ENCODE peak calls at places on chromosomes 13 and 19, in nine cellular contexts. Q is ascending aorta; P is pancreas; H is colonic mucosa; R is CD4-positive, alpha-beta memory T cell; I is left lung; W is psoas muscle; S is tibial artery; T is upper lobe of left lung. K is an unnamed sample.

GRCh38 chr13:103288114-103288513 is 221.9 kb upstream of the SLC10A2 start:
- DNase-seq in Q (no peak), P (no peak), H (no peak), R (no peak), I (no peak), W (no peak), S (no peak), T (no peak), K (no peak)

GRCh38 chr13:93413972-93414717 is 187.5 kb downstream of the GPC6 start:
- DNase-seq in Q (no peak), P (no peak), H (no peak), R (no peak), I (no peak), W (no peak), S (no peak), T (no peak), K (no peak)

GRCh38 chr19:36051236-36051635 is 2.8 kb downstream of the THAP8 start:
- DNase-seq in Q (no peak), P (no peak), H (no peak), R (no peak), I (no peak), W (no peak), S (no peak), T (no peak), K (no peak)

GRCh38 chr19:3605361-3605760 is 1.3 kb downstream of the TBXA2R start:
- DNase-seq in Q (no peak), P (no peak), H (no peak), R (no peak), I (no peak), W (no peak), S (no peak), T (no peak), K (no peak)

GRCh38 chr19:48696353-48697010 is 711 bp downstream of the FUT2 start:
- DNase-seq in Q (no peak), P (no peak), H (peak; percentile 46), R (no peak), I (no peak), W (no peak), S (no peak), T (no peak), K (no peak)

GRCh38 chr13:106496072-106496997 is 39.1 kb downstream of the EFNB2 start:
- DNase-seq in Q (no peak), P (no peak), H (no peak), R (no peak), I (no peak), W (no peak), S (no peak), T (no peak), K (no peak)

GRCh38 chr19:392375-392970 is 16.5 kb downstream of the C2CD4C start:
- DNase-seq in Q (no peak), P (no peak), H (no peak), R (no peak), I (no peak), W (no peak), S (no peak), T (peak; percentile 22), K (no peak)

GRCh38 chr19:33905937-33906577 is 109.4 kb downstream of the KCTD15 start:
- DNase-seq in Q (no peak), P (peak; percentile 89), H (peak; percentile 85), R (no peak), I (peak; percentile 88), W (peak; percentile 75), S (peak; percentile 34), T (peak; percentile 82), K (no peak)

GRCh38 chr19:58546131-58546530 is 2.3 kb downstream of the TRIM28 start:
- DNase-seq in Q (no peak), P (no peak), H (no peak), R (no peak), I (no peak), W (no peak), S (no peak), T (no peak), K (no peak)

GRCh38 chr13:100110269-100110668 is 21.4 kb downstream of the PCCA start:
- DNase-seq in Q (no peak), P (no peak), H (no peak), R (no peak), I (no peak), W (no peak), S (no peak), T (no peak), K (no peak)

GRCh38 chr19:46605356-46605821 is 4.3 kb downstream of the CALM3 start:
- DNase-seq in Q (no peak), P (no peak), H (no peak), R (no peak), I (no peak), W (no peak), S (no peak), T (no peak), K (no peak)

GRCh38 chr19:46603195-46603637 is 2.1 kb downstream of the CALM3 start:
- DNase-seq in Q (no peak), P (peak; percentile 85), H (peak; percentile 85), R (no peak), I (no peak), W (no peak), S (no peak), T (no peak), K (no peak)

GRCh38 chr19:46602392-46603194 is 1.5 kb downstream of the CALM3 start:
- DNase-seq in Q (no peak), P (no peak), H (no peak), R (no peak), I (no peak), W (no peak), S (no peak), T (no peak), K (no peak)

GRCh38 chr19:46604781-46605355 is 3.7 kb downstream of the CALM3 start:
- DNase-seq in Q (no peak), P (no peak), H (no peak), R (no peak), I (peak; percentile 62), W (no peak), S (peak; percentile 55), T (no peak), K (no peak)

DNA sequence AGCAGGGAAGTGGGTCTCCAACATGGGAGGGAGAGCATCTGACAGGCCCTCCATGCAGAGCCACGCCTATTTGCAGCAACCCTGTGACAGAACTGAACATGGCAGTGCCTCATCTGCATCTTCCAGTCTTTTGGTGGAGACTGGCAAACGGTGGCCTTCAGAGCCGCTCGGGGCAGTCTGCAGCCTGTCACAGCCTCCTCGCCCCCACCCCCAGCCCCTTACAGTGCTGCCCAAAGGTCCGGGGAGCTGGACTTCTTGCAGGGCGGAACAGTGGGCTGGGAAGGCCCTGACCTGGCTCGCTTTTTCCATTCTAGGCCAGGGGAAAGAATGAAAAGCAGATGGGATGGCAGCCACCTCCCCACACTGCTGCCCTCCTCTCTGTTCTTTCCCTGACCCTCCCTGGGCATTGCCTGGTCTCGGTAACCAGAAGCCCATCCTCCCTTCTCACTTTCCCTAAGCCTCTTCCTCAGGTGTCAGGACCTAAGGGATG is 2.7 kb downstream of the CALM3 start:
- DNase-seq in Q (no peak), P (no peak), H (no peak), R (no peak), I (no peak), W (no peak), S (no peak), T (no peak), K (no peak)
- H3K4me3 ChIP-seq in Q (peak overlapping the region; percentile 88), P (no peak overlapping the region), H (no peak overlapping the region), R (no peak overlapping the region), I (no peak overlapping the region), W (peak overlapping the region; percentile 82), S (peak overlapping the region; percentile 100), T (no peak overlapping the region), K (peak overlapping the region; percentile 99)

DNA sequence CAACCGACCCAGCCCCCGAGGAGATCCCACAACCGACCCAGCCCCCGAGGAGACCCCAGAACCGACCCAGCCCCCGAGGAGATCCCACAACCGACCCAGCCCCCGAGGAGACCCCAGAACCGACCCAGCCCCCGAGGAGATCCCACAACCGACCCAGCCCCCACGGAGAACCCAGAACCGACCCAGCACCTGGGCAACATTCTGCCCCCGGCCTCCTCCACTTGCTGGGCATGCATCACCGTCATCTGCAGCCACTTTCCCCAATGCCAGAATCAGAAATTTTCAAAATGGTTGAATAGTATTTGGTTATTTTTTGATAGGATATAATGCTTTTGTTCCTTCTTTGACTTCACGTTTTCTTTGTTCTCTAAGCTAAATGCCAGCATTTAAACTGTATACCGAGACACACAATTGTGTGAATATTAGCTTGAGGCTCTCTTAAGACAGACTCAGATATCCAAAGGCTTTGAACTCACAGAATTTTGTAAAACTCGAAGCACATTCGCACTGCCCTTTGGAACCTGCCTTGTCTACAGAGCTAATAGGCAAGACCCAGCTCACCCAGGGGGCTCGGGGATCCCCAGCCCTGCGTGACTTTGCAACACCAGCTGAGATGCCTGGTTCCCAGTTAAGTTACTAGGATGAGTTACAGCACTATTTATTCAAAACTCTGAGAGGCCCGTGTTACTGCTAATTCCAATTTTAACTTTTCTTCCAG is 15.5 kb upstream of the RASA3 start:
- DNase-seq in Q (no peak), P (no peak), H (no peak), R (no peak), I (no peak), W (no peak), S (no peak), T (no peak), K (no peak)
- H3K4me1 ChIP-seq in Q (no peaks in the 10 kb centered on the region), P (peaks cover 24% of the 10 kb centered on the region), H (peaks cover 4% of the 10 kb centered on the region), R (peaks cover 98% of the 10 kb centered on the region), I (peaks cover 2% of the 10 kb centered on the region), W (peaks cover 8% of the 10 kb centered on the region), S (peaks cover 3% of the 10 kb centered on the region), T (peaks cover 7% of the 10 kb centered on the region), K (peaks cover 88% of the 10 kb centered on the region)

DNA sequence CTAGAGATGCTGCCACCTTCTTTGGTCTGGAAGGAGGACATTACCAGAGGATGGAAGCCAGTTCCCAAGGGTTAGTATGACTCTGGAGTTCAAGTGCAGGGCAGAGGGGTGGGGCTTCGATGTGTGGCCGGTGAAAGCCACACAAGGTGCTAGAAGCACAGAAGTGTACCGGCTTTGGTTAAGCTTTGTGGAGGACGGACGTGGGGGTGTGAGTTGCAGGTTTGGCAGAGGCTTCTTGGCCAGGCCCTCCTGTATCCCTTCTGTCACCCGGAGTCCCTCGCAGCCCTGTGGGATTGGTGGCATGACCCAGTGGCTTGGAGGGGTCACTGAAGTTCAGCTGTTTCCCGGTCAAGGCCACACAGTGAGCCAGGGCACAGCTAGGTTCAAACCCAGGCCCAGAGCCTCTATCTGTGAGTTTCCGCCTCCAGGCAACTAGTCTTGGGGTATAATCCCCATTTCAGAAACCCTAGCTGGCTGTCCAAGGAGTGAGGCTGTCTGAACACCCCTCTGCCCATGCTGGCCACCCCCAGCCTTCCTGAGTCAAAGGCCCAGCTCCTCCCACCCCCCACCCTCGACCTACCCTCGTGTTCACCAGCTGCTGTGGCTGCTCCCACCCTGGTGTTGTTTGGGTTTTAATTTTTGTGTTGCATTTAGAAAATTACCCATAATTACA is 4.6 kb upstream of the SSBP4 start:
- DNase-seq in Q (no peak), P (no peak), H (no peak), R (no peak), I (peak; percentile 63), W (no peak), S (peak; percentile 28), T (no peak), K (no peak)
- H3K4me3 ChIP-seq in Q (peak overlapping the region; percentile 7), P (no peak overlapping the region), H (no peak overlapping the region), R (no peak overlapping the region), I (peak overlapping the region; percentile 24), W (peak overlapping the region; percentile 49), S (peak overlapping the region; percentile 34), T (peak overlapping the region; percentile 37), K (peak overlapping the region; percentile 13)

DNA sequence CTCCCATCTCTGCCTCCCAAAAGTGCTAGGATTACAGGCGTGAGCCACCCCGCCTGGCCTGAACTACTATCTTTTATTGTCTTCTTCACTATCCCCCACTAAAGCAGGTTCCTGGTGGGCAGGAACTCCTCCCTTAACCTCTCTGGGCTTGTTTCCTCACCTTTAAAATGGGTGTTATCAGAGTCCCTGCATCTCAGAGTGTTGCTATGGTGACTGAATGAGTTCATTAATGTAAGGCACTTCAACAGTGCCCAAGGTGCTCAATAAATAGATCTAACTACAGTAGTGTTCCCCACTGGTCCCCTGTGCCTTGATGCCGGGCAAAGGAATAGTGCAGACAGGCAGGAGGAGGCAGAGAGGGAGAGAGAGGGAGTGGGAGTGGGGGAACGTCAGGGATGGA is 20.5 kb downstream of the CCDC97 start:
- DNase-seq in Q (no peak), P (no peak), H (no peak), R (no peak), I (no peak), W (no peak), S (no peak), T (no peak), K (no peak)
- H3K4me1 ChIP-seq in Q (peaks cover 9% of the 10 kb centered on the region), P (no peaks in the 10 kb centered on the region), H (peaks cover 19% of the 10 kb centered on the region), R (peaks cover 88% of the 10 kb centered on the region), I (peaks cover 27% of the 10 kb centered on the region), W (peaks cover 32% of the 10 kb centered on the region), S (peaks cover 33% of the 10 kb centered on the region), T (peaks cover 54% of the 10 kb centered on the region), K (peaks cover 64% of the 10 kb centered on the region)

K was measured in naive thymus-derived CD4-positive, alpha-beta T cell.